ENCODE peak calls at places on chromosomes 5 and 9, in seven cellular contexts. M is EL; I is AG10803; X is progenitor cell of endocrine pancreas; S is skeletal muscle cell; L is ELF-1; G is stimulated activated CD8-positive, alpha-beta memory T cell treated with anti-CD3 and anti-CD28 coated beads, Interleukin-4, amount 100 ng/mL, for 48 hours. H is an unnamed sample.

GRCh38 chr5:133580618-133581017 is 31.7 kb downstream of the FSTL4 start:
- DNase-seq in M (no peak), I (no peak), X (no peak), S (no peak), L (no peak), G (no peak), H (no peak)

GRCh38 chr9:101369286-101369685 is 15.5 kb downstream of the BAAT start:
- DNase-seq in M (peak; percentile 61), I (peak; percentile 17), X (no peak), S (no peak), L (no peak), G (no peak), H (no peak)

GRCh38 chr5:1538276-1538675 is 14.5 kb upstream of the LPCAT1 start:
- DNase-seq in M (no peak), I (no peak), X (no peak), S (no peak), L (no peak), G (no peak), H (no peak)

GRCh38 chr5:151005975-151006576 is 14.3 kb upstream of the GPX3 start:
- DNase-seq in M (peak; percentile 62), I (peak; percentile 55), X (no peak), S (peak; percentile 49), L (no peak), G (no peak), H (no peak)

GRCh38 chr9:121395558-121395957 is 25.5 kb upstream of the STOM start:
- DNase-seq in M (no peak), I (no peak), X (no peak), S (no peak), L (no peak), G (no peak), H (no peak)

GRCh38 chr9:121568541-121569265 is 69.1 kb upstream of the GGTA1 start:
- DNase-seq in M (peak; percentile 46), I (peak; percentile 33), X (no peak), S (no peak), L (no peak), G (no peak), H (peak; percentile 55)

GRCh38 chr9:132857601-132858342 is 20.3 kb downstream of the AK8 start:
- DNase-seq in M (no peak), I (peak; percentile 25), X (no peak), S (no peak), L (peak; percentile 65), G (no peak), H (no peak)

GRCh38 chr5:61659221-61659696 is 327.2 kb downstream of the ZSWIM6 start:
- DNase-seq in M (no peak), I (no peak), X (peak; percentile 32), S (no peak), L (peak; percentile 71), G (no peak), H (no peak)

H was measured in dermis blood vessel endothelial cell.